ENCODE peak calls at places on chromosomes 1 and 21, in four cellular contexts. B is mesendoderm, N is IMR-90, F is H1. K is an unnamed sample.

GRCh38 chr1:3319874-3320245 is 134.6 kb upstream of the ARHGEF16 start:
- DNase-seq in B (peak; percentile 90), N (peak; percentile 49), F (peak; percentile 34), K (peak; percentile 86)

GRCh38 chr1:171267391-171267790 is 19.1 kb downstream of the FMO1 start:
- DNase-seq in B (no peak), N (peak; percentile 7), F (no peak), K (no peak)

GRCh38 chr21:36542312-36543101 is 62.6 kb upstream of the CLDN14 start:
- DNase-seq in B (peak; percentile 77), N (no peak), F (peak; percentile 25), K (peak; percentile 70)

GRCh38 chr1:87684786-87685185 is 356.1 kb downstream of the LMO4 start:
- DNase-seq in B (no peak), N (peak; percentile 72), F (no peak), K (no peak)

GRCh38 chr1:168121314-168122029 is 15.3 kb downstream of the GPR161 start:
- DNase-seq in B (no peak), N (peak; percentile 88), F (no peak), K (no peak)

GRCh38 chr1:94773931-94774422 is 46.2 kb upstream of the SLC44A3 start:
- DNase-seq in B (peak; percentile 96), N (peak; percentile 85), F (no peak), K (no peak)

GRCh38 chr21:44006017-44006624 is 6.0 kb upstream of the TRAPPC10 start:
- DNase-seq in B (no peak), N (peak; percentile 90), F (no peak), K (no peak)

GRCh38 chr1:86150553-86151055 is 6.0 kb downstream of the COL24A1 start:
- DNase-seq in B (no peak), N (peak; percentile 53), F (no peak), K (no peak)

GRCh38 chr1:4018721-4019521 is 118.8 kb upstream of the C1orf174 start:
- DNase-seq in B (no peak), N (no peak), F (no peak), K (no peak)

GRCh38 chr1:18485227-18485626 is 4.5 kb downstream of the KLHDC7A start:
- DNase-seq in B (no peak), N (no peak), F (no peak), K (no peak)

GRCh38 chr21:14366998-14367397 is 15.9 kb downstream of the HSPA13 start:
- DNase-seq in B (no peak), N (no peak), F (no peak), K (no peak)

GRCh38 chr1:233487415-233487814 is 126.5 kb upstream of the KCNK1 start:
- DNase-seq in B (no peak), N (no peak), F (no peak), K (no peak)

GRCh38 chr1:99004270-99005141 is at the start of gene PLPPR5:
- DNase-seq in B (peak; percentile 45), N (peak; percentile 19), F (no peak), K (peak; percentile 61)

GRCh38 chr1:226100436-226101347 is 38.2 kb downstream of the H3-3A start:
- DNase-seq in B (no peak), N (peak; percentile 81), F (no peak), K (no peak)

GRCh38 chr1:3075666-3076387 is 6.8 kb downstream of the PRDM16 start:
- DNase-seq in B (no peak), N (no peak), F (no peak), K (no peak)

GRCh38 chr1:156376958-156377919 is 8.2 kb downstream of the RHBG start:
- DNase-seq in B (no peak), N (no peak), F (no peak), K (no peak)

GRCh38 chr1:227745568-227745967 is 10.3 kb downstream of the SNAP47 start:
- DNase-seq in B (no peak), N (no peak), F (no peak), K (no peak)

GRCh38 chr1:24847995-24848857 is 81.8 kb downstream of the RUNX3 start:
- DNase-seq in B (peak; percentile 97), N (peak; percentile 86), F (peak; percentile 90), K (peak; percentile 97)

GRCh38 chr1:72281637-72282270 is 585 bp downstream of the NEGR1 start:
- DNase-seq in B (no peak), N (peak; percentile 2), F (no peak), K (no peak)

GRCh38 chr1:7043729-7044470 is 258.6 kb downstream of the CAMTA1 start:
- DNase-seq in B (peak; percentile 22), N (no peak), F (no peak), K (peak; percentile 39)

GRCh38 chr1:203522237-203522636 is 28.3 kb downstream of the OPTC start:
- DNase-seq in B (peak; percentile 21), N (no peak), F (no peak), K (no peak)

GRCh38 chr1:89580036-89580435 is 52.9 kb upstream of the LRRC8C start:
- DNase-seq in B (no peak), N (no peak), F (no peak), K (no peak)

GRCh38 chr1:16352842-16353535 is 709 bp upstream of the FBXO42 start:
- DNase-seq in B (no peak), N (no peak), F (no peak), K (no peak)

GRCh38 chr21:36890086-36890485 is 76.4 kb downstream of the HLCS start:
- DNase-seq in B (no peak), N (no peak), F (no peak), K (no peak)

GRCh38 chr1:62530516-62531154 is 66.7 kb upstream of the ANGPTL3 start:
- DNase-seq in B (peak; percentile 76), N (peak; percentile 40), F (peak; percentile 60), K (peak; percentile 84)

GRCh38 chr1:6399294-6399693 is 5.7 kb upstream of the ACOT7 start:
- DNase-seq in B (no peak), N (no peak), F (no peak), K (no peak)

GRCh38 chr1:180221461-180221860 is 8.6 kb upstream of the LHX4 start:
- DNase-seq in B (no peak), N (peak; percentile 61), F (no peak), K (no peak)

GRCh38 chr1:99682291-99682751 is 36.4 kb downstream of the PALMD start:
- DNase-seq in B (no peak), N (peak; percentile 88), F (no peak), K (no peak)

GRCh38 chr1:55720243-55720642 is 505.1 kb upstream of the USP24 start:
- DNase-seq in B (no peak), N (peak; percentile 42), F (no peak), K (no peak)

GRCh38 chr21:35048706-35049617 is at the start of gene RUNX1:
- DNase-seq in B (no peak), N (peak; percentile 56), F (no peak), K (no peak)
- H3K56ac ChIP-seq in B (peak within 1 kb of the TSS; percentile 60), N (peak within 1 kb of the TSS; percentile 80), F (no peak within 1 kb of the TSS), K (no peak within 1 kb of the TSS)

DNA sequence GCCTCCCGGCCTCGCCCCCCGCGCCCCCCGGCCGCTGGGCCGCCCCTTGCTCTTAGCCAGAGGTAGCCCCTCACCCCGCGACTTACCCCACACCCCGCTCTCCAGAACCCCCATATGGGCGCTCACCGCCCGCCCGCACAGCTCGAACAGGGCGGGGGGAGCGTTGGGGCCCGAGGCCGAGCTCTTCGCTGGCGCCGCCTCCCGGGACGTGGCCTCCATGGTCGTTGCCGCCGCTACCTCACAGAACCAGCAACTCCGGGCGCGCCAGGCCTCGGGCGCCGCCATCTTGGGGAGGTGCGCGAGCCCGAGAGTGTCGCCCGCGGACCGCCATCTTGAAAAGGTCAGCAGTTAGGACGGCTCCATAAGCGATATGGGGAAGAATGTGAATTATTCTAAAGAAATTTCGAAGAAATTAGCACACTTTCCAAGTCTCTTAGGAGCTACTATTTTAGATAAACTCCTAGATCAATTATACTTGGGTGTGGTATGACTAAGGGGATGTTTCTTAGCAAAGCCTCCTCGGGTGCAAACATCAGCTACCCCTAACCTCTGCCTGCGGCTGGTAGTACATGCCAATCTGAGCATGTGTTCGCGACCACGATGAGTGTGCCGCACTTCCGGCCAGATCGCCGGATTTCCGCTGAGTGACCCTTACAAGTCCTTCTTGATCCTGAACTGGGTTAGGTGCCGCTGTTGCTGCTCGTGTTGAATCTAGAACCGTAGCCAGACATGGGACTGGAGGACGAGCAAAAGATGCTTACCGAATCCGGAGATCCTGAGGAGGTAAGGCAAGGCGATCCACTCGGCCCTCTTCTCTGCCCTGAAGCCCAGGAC is at the start of the genes LRRC41 and UQCRH:
- DNase-seq in B (peak; percentile 99), N (peak; percentile 98), F (peak; percentile 93), K (peak; percentile 96)
- H3K56ac ChIP-seq in B (peak within 1 kb of the TSS; percentile 98), N (peak within 1 kb of the TSS; percentile 79), F (peak within 1 kb of the TSS; percentile 57), K (peak within 1 kb of the TSS; percentile 78)

DNA sequence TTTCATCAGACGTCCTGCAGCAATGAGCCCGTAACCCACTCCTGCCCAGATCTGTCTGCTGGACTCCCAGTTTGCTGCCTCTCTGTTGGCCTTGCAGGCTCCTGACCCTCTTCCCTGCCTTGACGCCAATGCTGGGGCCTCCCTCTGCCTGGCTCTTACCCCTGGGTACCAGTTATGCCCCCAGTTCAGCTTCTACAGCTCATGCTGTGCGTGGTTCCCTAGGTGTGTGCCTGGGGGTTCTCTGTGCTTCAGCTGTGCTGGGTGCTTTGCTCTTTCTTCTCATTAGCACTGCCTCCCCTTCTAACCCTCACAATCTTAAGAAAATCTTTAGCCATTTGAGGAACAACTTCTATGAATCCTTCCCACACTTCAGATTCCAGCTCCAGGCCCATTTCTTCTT is 151.4 kb downstream of the ZSCAN20 start:
- DNase-seq in B (no peak), N (no peak), F (no peak), K (no peak)
- H3K56ac ChIP-seq in B (no peak overlapping the region), N (no peak overlapping the region), F (no peak overlapping the region), K (no peak overlapping the region)

GRCh38 chr1:40873863-40874472 is 11.8 kb upstream of the CITED4 start:
- DNase-seq in B (no peak), N (no peak), F (no peak), K (no peak)
- H3K56ac ChIP-seq in B (no peak overlapping the region), N (no peak overlapping the region), F (no peak overlapping the region), K (no peak overlapping the region)

GRCh38 chr1:91774520-91775203 is 111.3 kb downstream of the TGFBR3 start:
- DNase-seq in B (no peak), N (peak; percentile 89), F (no peak), K (no peak)
- H3K56ac ChIP-seq in B (no peak overlapping the region), N (no peak overlapping the region), F (no peak overlapping the region), K (no peak overlapping the region)

DNA sequence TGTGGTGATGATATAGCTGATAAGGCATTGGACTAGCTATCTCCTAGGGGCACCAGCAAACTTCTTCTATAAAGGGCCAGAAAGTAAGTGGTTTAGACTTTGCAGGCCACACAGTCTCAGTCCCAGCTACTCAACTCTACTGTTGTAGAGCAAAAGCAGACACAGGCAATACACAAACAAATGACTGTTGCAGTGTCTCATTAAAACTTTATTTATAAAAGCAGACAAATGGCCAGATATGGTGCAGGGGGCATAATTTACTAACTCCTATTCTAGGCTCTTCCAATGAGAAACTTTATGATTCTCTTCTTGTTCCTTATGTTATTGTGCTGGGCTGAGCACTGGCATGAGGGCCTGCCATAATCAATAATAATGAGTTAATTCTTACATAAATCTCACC is 176.8 kb upstream of the POU3F1 start:
- DNase-seq in B (no peak), N (no peak), F (no peak), K (no peak)
- H3K56ac ChIP-seq in B (no peak overlapping the region), N (no peak overlapping the region), F (no peak overlapping the region), K (no peak overlapping the region)

GRCh38 chr1:42125552-42125951 is 27.7 kb upstream of the GUCA2B start:
- DNase-seq in B (no peak), N (no peak), F (no peak), K (no peak)
- H3K56ac ChIP-seq in B (no peak overlapping the region), N (no peak overlapping the region), F (no peak overlapping the region), K (no peak overlapping the region)

GRCh38 chr1:184379111-184379752 is 7.6 kb upstream of the C1orf21 start:
- DNase-seq in B (peak; percentile 59), N (no peak), F (no peak), K (peak; percentile 42)
- H3K56ac ChIP-seq in B (no peak overlapping the region), N (no peak overlapping the region), F (no peak overlapping the region), K (no peak overlapping the region)

K was measured in H9.